ENCODE peak calls at places on chromosomes 2 and 18, in five cellular contexts. One of them, this sample, is unnamed.

GRCh38 chr2:175363719-175364118 is 182.2 kb upstream of the ATP5MC3 start:
- DNase-seq in A549: no peak
- DNase-seq in CD8-positive, alpha-beta T cell: no peak
- DNase-seq in NCI-H1092 treated with DMSO at 0.1 percent for 48 hours: peak
- DNase-seq in SK-N-SH: no peak
- DNase-seq in this sample: no peak

GRCh38 chr2:23563673-23564617 is 179.0 kb downstream of the KLHL29 start:
- DNase-seq in A549: no peak
- DNase-seq in CD8-positive, alpha-beta T cell: no peak
- DNase-seq in NCI-H1092 treated with DMSO at 0.1 percent for 48 hours: no peak
- DNase-seq in SK-N-SH: peak
- DNase-seq in this sample: no peak

GRCh38 chr2:134919360-134920210 is 963 bp downstream of the CCNT2 start:
- DNase-seq in A549: peak
- DNase-seq in CD8-positive, alpha-beta T cell: peak
- DNase-seq in NCI-H1092 treated with DMSO at 0.1 percent for 48 hours: peak
- DNase-seq in SK-N-SH: peak
- DNase-seq in this sample: peak

GRCh38 chr2:233241803-233242202 is 9.7 kb upstream of the ATG16L1 start:
- DNase-seq in A549: no peak
- DNase-seq in CD8-positive, alpha-beta T cell: no peak
- DNase-seq in NCI-H1092 treated with DMSO at 0.1 percent for 48 hours: no peak
- DNase-seq in SK-N-SH: no peak
- DNase-seq in this sample: no peak

GRCh38 chr2:18187214-18187613 is 308.7 kb downstream of the KCNS3 start:
- DNase-seq in A549: no peak
- DNase-seq in CD8-positive, alpha-beta T cell: no peak
- DNase-seq in NCI-H1092 treated with DMSO at 0.1 percent for 48 hours: no peak
- DNase-seq in SK-N-SH: no peak
- DNase-seq in this sample: no peak

GRCh38 chr2:38682008-38682575 is 16.2 kb downstream of the GALM start:
- DNase-seq in A549: no peak
- DNase-seq in CD8-positive, alpha-beta T cell: no peak
- DNase-seq in NCI-H1092 treated with DMSO at 0.1 percent for 48 hours: no peak
- DNase-seq in SK-N-SH: no peak
- DNase-seq in this sample: no peak

GRCh38 chr18:44771957-44772917 is 91.5 kb downstream of the SETBP1 start:
- DNase-seq in A549: peak
- DNase-seq in CD8-positive, alpha-beta T cell: no peak
- DNase-seq in NCI-H1092 treated with DMSO at 0.1 percent for 48 hours: no peak
- DNase-seq in SK-N-SH: no peak
- DNase-seq in this sample: no peak

GRCh38 chr2:191582355-191582754 is 95.6 kb upstream of the NABP1 start:
- DNase-seq in A549: peak
- DNase-seq in CD8-positive, alpha-beta T cell: no peak
- DNase-seq in NCI-H1092 treated with DMSO at 0.1 percent for 48 hours: no peak
- DNase-seq in SK-N-SH: no peak
- DNase-seq in this sample: no peak

GRCh38 chr2:232328516-232329460 is 49.8 kb upstream of the ALPP start:
- DNase-seq in A549: no peak
- DNase-seq in CD8-positive, alpha-beta T cell: no peak
- DNase-seq in NCI-H1092 treated with DMSO at 0.1 percent for 48 hours: no peak
- DNase-seq in SK-N-SH: no peak
- DNase-seq in this sample: no peak

GRCh38 chr18:28108801-28109200 is 68.1 kb downstream of the CDH2 start:
- DNase-seq in A549: peak
- DNase-seq in CD8-positive, alpha-beta T cell: no peak
- DNase-seq in NCI-H1092 treated with DMSO at 0.1 percent for 48 hours: no peak
- DNase-seq in SK-N-SH: no peak
- DNase-seq in this sample: no peak

This sample was measured in NT2/D1.